ENCODE peak calls at places on chromosome 2, in five cellular contexts. One of them, this sample, is unnamed.

GRCh38 chr2:218284106-218284811 is 8.0 kb downstream of the TMBIM1 start:
- DNase-seq in prostate gland: no peak
- DNase-seq in sigmoid colon: peak
- DNase-seq in SK-N-SH: no peak
- DNase-seq in spleen: no peak
- DNase-seq in this sample: no peak

GRCh38 chr2:113138428-113139322 is 11.3 kb downstream of the IL1RN start:
- DNase-seq in spleen: no peak
- DNase-seq in sigmoid colon: no peak
- DNase-seq in SK-N-SH: peak
- DNase-seq in prostate gland: peak
- DNase-seq in this sample: no peak

GRCh38 chr2:54480025-54480424 is 23.9 kb downstream of the SPTBN1 start:
- DNase-seq in prostate gland: no peak
- DNase-seq in SK-N-SH: no peak
- DNase-seq in sigmoid colon: no peak
- DNase-seq in spleen: no peak
- DNase-seq in this sample: no peak

GRCh38 chr2:111069722-111070121 is 51.0 kb upstream of the BCL2L11 start:
- DNase-seq in sigmoid colon: no peak
- DNase-seq in prostate gland: no peak
- DNase-seq in SK-N-SH: no peak
- DNase-seq in spleen: no peak
- DNase-seq in this sample: no peak

GRCh38 chr2:171149986-171150693 is 10.6 kb downstream of the TLK1 start:
- DNase-seq in prostate gland: no peak
- DNase-seq in SK-N-SH: no peak
- DNase-seq in sigmoid colon: no peak
- DNase-seq in spleen: no peak
- DNase-seq in this sample: no peak

GRCh38 chr2:192394605-192395004 is 199.9 kb upstream of the TMEFF2 start:
- DNase-seq in spleen: no peak
- DNase-seq in sigmoid colon: no peak
- DNase-seq in SK-N-SH: no peak
- DNase-seq in prostate gland: no peak
- DNase-seq in this sample: no peak

GRCh38 chr2:218892693-218893348 is 12.2 kb downstream of the WNT10A start:
- DNase-seq in spleen: peak
- DNase-seq in SK-N-SH: peak
- DNase-seq in prostate gland: peak
- DNase-seq in sigmoid colon: no peak
- DNase-seq in this sample: no peak

GRCh38 chr2:229873123-229873581 is 48.7 kb downstream of the TRIP12 start:
- DNase-seq in sigmoid colon: no peak
- DNase-seq in prostate gland: no peak
- DNase-seq in SK-N-SH: no peak
- DNase-seq in spleen: no peak
- DNase-seq in this sample: no peak

GRCh38 chr2:164560181-164560792 is 61.0 kb downstream of the GRB14 start:
- DNase-seq in sigmoid colon: no peak
- DNase-seq in spleen: no peak
- DNase-seq in prostate gland: no peak
- DNase-seq in SK-N-SH: peak
- DNase-seq in this sample: no peak

GRCh38 chr2:135685361-135685760 is 56.3 kb upstream of the UBXN4 start:
- DNase-seq in prostate gland: no peak
- DNase-seq in spleen: no peak
- DNase-seq in sigmoid colon: no peak
- DNase-seq in SK-N-SH: no peak
- DNase-seq in this sample: no peak

GRCh38 chr2:135689679-135690078 is 52.0 kb upstream of the UBXN4 start:
- DNase-seq in prostate gland: no peak
- DNase-seq in SK-N-SH: no peak
- DNase-seq in sigmoid colon: no peak
- DNase-seq in spleen: no peak
- DNase-seq in this sample: no peak

GRCh38 chr2:135688978-135689377 is 52.7 kb upstream of the UBXN4 start:
- DNase-seq in spleen: no peak
- DNase-seq in prostate gland: no peak
- DNase-seq in SK-N-SH: no peak
- DNase-seq in sigmoid colon: no peak
- DNase-seq in this sample: no peak

GRCh38 chr2:135688002-135688401 is 53.7 kb upstream of the UBXN4 start:
- DNase-seq in SK-N-SH: no peak
- DNase-seq in sigmoid colon: no peak
- DNase-seq in prostate gland: no peak
- DNase-seq in spleen: no peak
- DNase-seq in this sample: no peak
- H3K27ac ChIP-seq in SK-N-SH: no peak
- H3K27ac ChIP-seq in sigmoid colon: no peak
- H3K27ac ChIP-seq in prostate gland: no peak
- H3K27ac ChIP-seq in spleen: no peak
- H3K27ac ChIP-seq in this sample: no peak

DNA sequence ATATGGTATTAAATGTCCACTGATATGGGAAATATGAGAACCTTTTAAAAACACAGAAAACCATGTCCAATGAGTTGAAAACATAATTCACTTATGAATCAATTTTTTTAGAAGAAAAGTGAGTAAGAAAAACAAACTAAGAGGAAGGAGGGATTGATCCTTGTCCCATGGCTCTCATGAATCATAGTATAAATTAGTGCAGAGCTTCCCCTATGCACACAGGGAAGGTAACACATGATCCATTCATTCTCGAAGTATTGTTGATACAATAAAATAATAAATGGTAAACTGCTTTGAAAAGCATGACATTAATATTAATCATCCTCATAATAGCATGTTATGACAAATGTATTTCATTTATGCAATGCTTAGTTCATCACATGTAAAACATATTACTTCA is 872.0 kb upstream of the CNTNAP5 start:
- DNase-seq in sigmoid colon: no peak
- DNase-seq in SK-N-SH: no peak
- DNase-seq in spleen: no peak
- DNase-seq in prostate gland: no peak
- DNase-seq in this sample: no peak
- TF ChIP-seq POLR2AphosphoS5 in sigmoid colon: no peak
- TF ChIP-seq POLR2AphosphoS5 in SK-N-SH: no peak
- TF ChIP-seq POLR2AphosphoS5 in spleen: no peak
- TF ChIP-seq POLR2AphosphoS5 in prostate gland: no peak
- TF ChIP-seq POLR2AphosphoS5 in this sample: no peak

DNA sequence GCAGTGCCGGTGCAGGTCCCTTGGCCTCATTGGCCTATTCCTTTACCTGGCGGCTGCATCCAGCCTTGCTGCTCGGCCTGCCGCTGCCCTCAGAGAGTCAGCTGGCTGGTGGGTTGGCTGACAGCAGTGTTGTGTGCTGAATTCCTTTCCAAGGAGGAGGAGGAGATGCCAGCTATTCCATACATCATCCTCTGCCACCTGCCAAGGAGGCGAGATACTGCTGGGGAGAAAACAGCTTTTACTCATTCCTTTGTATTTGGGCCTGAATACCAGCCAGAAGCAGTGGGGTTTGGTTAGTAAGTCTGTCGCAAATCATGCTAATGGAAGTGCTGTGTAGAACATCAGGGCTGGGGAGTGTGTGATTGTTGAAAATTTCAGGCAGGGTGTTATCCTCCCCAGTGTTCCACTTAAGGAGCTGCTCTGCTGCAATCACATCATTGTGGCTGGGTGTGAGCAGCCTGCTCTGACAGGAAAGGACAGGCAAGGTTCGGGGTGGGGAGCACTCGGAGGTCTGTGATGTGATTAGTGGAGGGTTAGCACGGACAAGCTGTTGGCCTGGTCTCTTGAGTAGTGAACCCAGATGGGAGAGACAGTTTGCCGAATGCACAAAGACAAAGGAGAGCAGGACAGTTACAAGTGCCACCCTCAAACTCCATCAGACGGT is 128.2 kb upstream of the DLX2 start:
- DNase-seq in SK-N-SH: no peak
- DNase-seq in sigmoid colon: no peak
- DNase-seq in spleen: no peak
- DNase-seq in prostate gland: peak
- DNase-seq in this sample: peak
- H3K27ac ChIP-seq in SK-N-SH: peak
- H3K27ac ChIP-seq in sigmoid colon: no peak
- H3K27ac ChIP-seq in spleen: no peak
- H3K27ac ChIP-seq in prostate gland: peak
- H3K27ac ChIP-seq in this sample: peak

GRCh38 chr2:189249901-189250300 is 70.3 kb upstream of the COL5A2 start:
- DNase-seq in prostate gland: no peak
- DNase-seq in sigmoid colon: no peak
- DNase-seq in spleen: no peak
- DNase-seq in SK-N-SH: no peak
- DNase-seq in this sample: no peak
- TF ChIP-seq POLR2AphosphoS5 in prostate gland: no peak
- TF ChIP-seq POLR2AphosphoS5 in sigmoid colon: no peak
- TF ChIP-seq POLR2AphosphoS5 in spleen: no peak
- TF ChIP-seq POLR2AphosphoS5 in SK-N-SH: no peak
- TF ChIP-seq POLR2AphosphoS5 in this sample: no peak

GRCh38 chr2:12057436-12058166 is 311.2 kb downstream of the LPIN1 start:
- DNase-seq in spleen: peak
- DNase-seq in prostate gland: no peak
- DNase-seq in sigmoid colon: peak
- DNase-seq in SK-N-SH: no peak
- DNase-seq in this sample: no peak
- H3K27ac ChIP-seq in spleen: peak
- H3K27ac ChIP-seq in prostate gland: no peak
- H3K27ac ChIP-seq in sigmoid colon: no peak
- H3K27ac ChIP-seq in SK-N-SH: no peak
- H3K27ac ChIP-seq in this sample: no peak

GRCh38 chr2:38900726-38901125 is 11.1 kb downstream of the ARHGEF33 start:
- DNase-seq in prostate gland: no peak
- DNase-seq in spleen: no peak
- DNase-seq in SK-N-SH: no peak
- DNase-seq in sigmoid colon: no peak
- DNase-seq in this sample: no peak
- TF ChIP-seq POLR2AphosphoS5 in prostate gland: no peak
- TF ChIP-seq POLR2AphosphoS5 in spleen: no peak
- TF ChIP-seq POLR2AphosphoS5 in SK-N-SH: no peak
- TF ChIP-seq POLR2AphosphoS5 in sigmoid colon: no peak
- TF ChIP-seq POLR2AphosphoS5 in this sample: no peak

GRCh38 chr2:240579771-240580614 is 6.5 kb upstream of the CAPN10 start:
- DNase-seq in SK-N-SH: no peak
- DNase-seq in spleen: peak
- DNase-seq in sigmoid colon: peak
- DNase-seq in prostate gland: no peak
- DNase-seq in this sample: no peak

GRCh38 chr2:240578488-240578887 is 8.0 kb upstream of the CAPN10 start:
- DNase-seq in spleen: no peak
- DNase-seq in sigmoid colon: no peak
- DNase-seq in prostate gland: no peak
- DNase-seq in SK-N-SH: no peak
- DNase-seq in this sample: no peak

GRCh38 chr2:240577281-240578109 is 9.0 kb upstream of the CAPN10 start:
- DNase-seq in sigmoid colon: no peak
- DNase-seq in spleen: no peak
- DNase-seq in SK-N-SH: no peak
- DNase-seq in prostate gland: no peak
- DNase-seq in this sample: no peak

GRCh38 chr2:240578110-240578450 is 8.5 kb upstream of the CAPN10 start:
- DNase-seq in spleen: no peak
- DNase-seq in sigmoid colon: no peak
- DNase-seq in SK-N-SH: no peak
- DNase-seq in prostate gland: no peak
- DNase-seq in this sample: no peak

GRCh38 chr2:240579071-240579762 is 7.3 kb upstream of the CAPN10 start:
- DNase-seq in sigmoid colon: no peak
- DNase-seq in spleen: no peak
- DNase-seq in prostate gland: no peak
- DNase-seq in SK-N-SH: no peak
- DNase-seq in this sample: no peak
- H3K27ac ChIP-seq in sigmoid colon: peak
- H3K27ac ChIP-seq in spleen: peak
- H3K27ac ChIP-seq in prostate gland: peak
- H3K27ac ChIP-seq in SK-N-SH: no peak
- H3K27ac ChIP-seq in this sample: peak

GRCh38 chr2:27249891-27250651 is 12.8 kb downstream of the SLC30A3 start:
- DNase-seq in spleen: peak
- DNase-seq in sigmoid colon: no peak
- DNase-seq in SK-N-SH: peak
- DNase-seq in prostate gland: peak
- DNase-seq in this sample: no peak
- TF ChIP-seq POLR2AphosphoS5 in spleen: peak
- TF ChIP-seq POLR2AphosphoS5 in sigmoid colon: no peak
- TF ChIP-seq POLR2AphosphoS5 in SK-N-SH: no peak
- TF ChIP-seq POLR2AphosphoS5 in prostate gland: peak
- TF ChIP-seq POLR2AphosphoS5 in this sample: no peak

GRCh38 chr2:145065278-145065677 is 545.4 kb upstream of the ZEB2 start:
- DNase-seq in spleen: no peak
- DNase-seq in SK-N-SH: no peak
- DNase-seq in prostate gland: no peak
- DNase-seq in sigmoid colon: no peak
- DNase-seq in this sample: no peak

GRCh38 chr2:145066151-145066661 is 546.3 kb upstream of the ZEB2 start:
- DNase-seq in sigmoid colon: no peak
- DNase-seq in spleen: no peak
- DNase-seq in prostate gland: no peak
- DNase-seq in SK-N-SH: no peak
- DNase-seq in this sample: no peak

GRCh38 chr2:145067631-145068030 is 547.7 kb upstream of the ZEB2 start:
- DNase-seq in spleen: no peak
- DNase-seq in sigmoid colon: no peak
- DNase-seq in SK-N-SH: no peak
- DNase-seq in prostate gland: no peak
- DNase-seq in this sample: no peak

GRCh38 chr2:145066795-145067194 is 546.9 kb upstream of the ZEB2 start:
- DNase-seq in sigmoid colon: no peak
- DNase-seq in SK-N-SH: no peak
- DNase-seq in prostate gland: no peak
- DNase-seq in spleen: no peak
- DNase-seq in this sample: no peak

DNA sequence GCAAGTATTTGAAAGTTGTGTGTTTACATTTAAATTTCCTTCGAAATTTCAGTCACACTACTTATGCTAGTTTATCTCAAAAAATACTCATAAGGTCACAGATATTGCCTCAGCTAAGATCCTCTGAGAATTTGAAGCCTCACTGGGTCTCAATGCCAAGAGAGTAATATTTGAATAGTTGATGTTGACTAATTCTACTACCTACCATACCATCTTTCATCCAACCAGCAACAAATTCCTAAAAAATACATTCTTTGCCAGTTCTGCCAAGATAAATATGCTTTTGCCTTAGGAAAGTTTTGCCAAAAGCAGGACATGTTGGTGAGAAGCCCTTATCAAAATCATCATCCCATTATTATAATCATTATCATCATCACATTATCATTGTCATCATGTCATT is 544.6 kb upstream of the ZEB2 start:
- DNase-seq in prostate gland: no peak
- DNase-seq in SK-N-SH: no peak
- DNase-seq in sigmoid colon: no peak
- DNase-seq in spleen: no peak
- DNase-seq in this sample: no peak
- H3K27ac ChIP-seq in prostate gland: no peak
- H3K27ac ChIP-seq in SK-N-SH: no peak
- H3K27ac ChIP-seq in sigmoid colon: no peak
- H3K27ac ChIP-seq in spleen: no peak
- H3K27ac ChIP-seq in this sample: no peak

This sample was measured in vagina.